ENCODE peak calls at places on chromosomes 12 and 14, in ten cellular contexts. V, I, Z, U, F, A, T, M, X and Y are unnamed samples.
A peak's percentile ranks its signal among the peaks of the same experiment; 100 is the strongest.

GRCh38 chr12:115504241-115504941 is 773.1 kb downstream of the MED13L start:
- DNase-seq in V (no peak), I (no peak), Z (no peak), U (no peak), F (no peak), A (no peak), T (no peak), M (peak; percentile 51), X (no peak), Y (no peak)

GRCh38 chr12:121330195-121330594 is 22.0 kb downstream of the ANAPC5 start:
- DNase-seq in V (no peak), I (no peak), Z (no peak), U (no peak), F (no peak), A (no peak), T (no peak), M (no peak), X (no peak), Y (no peak)

GRCh38 chr14:24309538-24310386 is at the start of gene LTB4R2:
- DNase-seq in V (no peak), I (no peak), Z (no peak), U (no peak), F (no peak), A (no peak), T (no peak), M (no peak), X (no peak), Y (no peak)

GRCh38 chr12:64752833-64753238 is 6.4 kb downstream of the GNS start:
- DNase-seq in V (no peak), I (no peak), Z (no peak), U (no peak), F (no peak), A (no peak), T (no peak), M (no peak), X (no peak), Y (no peak)

GRCh38 chr12:105555556-105555973 is 225.1 kb downstream of the C12orf75 start:
- DNase-seq in V (peak; percentile 23), I (no peak), Z (no peak), U (no peak), F (no peak), A (no peak), T (no peak), M (no peak), X (no peak), Y (no peak)

GRCh38 chr14:61171687-61172086 is 109.5 kb downstream of the TMEM30B start:
- DNase-seq in V (no peak), I (no peak), Z (no peak), U (no peak), F (no peak), A (no peak), T (no peak), M (no peak), X (no peak), Y (no peak)

GRCh38 chr14:69094481-69094880 is 58.4 kb downstream of the DCAF5 start:
- DNase-seq in V (no peak), I (peak; percentile 19), Z (no peak), U (no peak), F (no peak), A (no peak), T (no peak), M (no peak), X (no peak), Y (no peak)

GRCh38 chr14:99718031-99718810 is 34.1 kb downstream of the CYP46A1 start:
- DNase-seq in V (peak; percentile 1), I (no peak), Z (no peak), U (no peak), F (no peak), A (no peak), T (no peak), M (no peak), X (no peak), Y (no peak)

GRCh38 chr14:28661171-28661772 is 105.3 kb upstream of the FOXG1 start:
- DNase-seq in V (no peak), I (peak; percentile 28), Z (no peak), U (no peak), F (no peak), A (no peak), T (no peak), M (no peak), X (no peak), Y (peak; percentile 97)

GRCh38 chr12:53602176-53602942 is 23.8 kb downstream of the ATF7 start:
- DNase-seq in V (no peak), I (no peak), Z (no peak), U (no peak), F (no peak), A (no peak), T (no peak), M (no peak), X (no peak), Y (no peak)

GRCh38 chr14:60723218-60724079 is 702 bp downstream of the SIX4 start:
- DNase-seq in V (peak; percentile 65), I (peak; percentile 62), Z (no peak), U (no peak), F (peak; percentile 45), A (no peak), T (peak; percentile 14), M (peak; percentile 73), X (peak; percentile 30), Y (peak; percentile 68)

GRCh38 chr12:120230326-120230973 is 29.5 kb upstream of the RPLP0 start:
- DNase-seq in V (peak; percentile 94), I (peak; percentile 98), Z (peak; percentile 73), U (peak; percentile 95), F (peak; percentile 79), A (peak; percentile 38), T (no peak), M (peak; percentile 90), X (no peak), Y (peak; percentile 94)

GRCh38 chr12:43104524-43104923 is 447.5 kb downstream of the ADAMTS20 start:
- DNase-seq in V (no peak), I (peak; percentile 64), Z (peak; percentile 52), U (peak; percentile 40), F (no peak), A (no peak), T (no peak), M (no peak), X (no peak), Y (peak; percentile 90)

GRCh38 chr12:118813778-118814359 is 167.5 kb upstream of the SRRM4 start:
- DNase-seq in V (no peak), I (no peak), Z (no peak), U (no peak), F (no peak), A (no peak), T (no peak), M (no peak), X (no peak), Y (no peak)

DNA sequence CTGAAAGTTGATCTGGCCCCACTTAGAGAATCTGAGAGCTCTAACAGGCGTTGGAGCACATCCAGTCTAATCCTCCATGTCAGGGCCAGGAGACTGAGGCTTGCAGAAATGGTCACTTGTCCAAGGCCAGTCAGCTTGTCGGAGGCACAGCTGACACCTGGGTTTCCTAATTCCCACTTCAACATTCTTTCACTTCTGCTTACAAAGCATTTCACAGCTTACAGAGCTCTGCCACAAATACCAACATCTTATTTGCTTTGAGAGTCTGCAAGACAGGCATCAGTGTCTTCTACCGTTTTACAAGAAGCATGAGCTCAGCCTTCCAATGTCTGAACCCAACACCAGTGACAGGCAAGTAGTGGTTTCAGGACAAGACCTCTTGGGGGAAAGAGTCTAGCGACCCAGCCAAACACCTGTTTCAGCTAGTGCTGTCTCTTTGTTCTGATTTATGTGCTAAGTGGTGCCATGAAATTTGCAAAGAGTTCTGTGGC is 31.8 kb downstream of the ISCA2 start:
- DNase-seq in V (no peak), I (no peak), Z (no peak), U (no peak), F (no peak), A (no peak), T (no peak), M (no peak), X (no peak), Y (no peak)
- H3K4me3 ChIP-seq in V (no peak overlapping the region), I (no peak overlapping the region), Z (no peak overlapping the region), U (no peak overlapping the region), F (no peak overlapping the region), A (no peak overlapping the region), T (no peak overlapping the region), M (no peak overlapping the region), X (no peak overlapping the region), Y (no peak overlapping the region)

GRCh38 chr14:92922155-92922735 is 705 bp upstream of the CHGA start:
- DNase-seq in V (no peak), I (no peak), Z (no peak), U (no peak), F (no peak), A (no peak), T (no peak), M (no peak), X (no peak), Y (no peak)
- H3K4me3 ChIP-seq in V (no peak overlapping the region), I (no peak overlapping the region), Z (no peak overlapping the region), U (no peak overlapping the region), F (no peak overlapping the region), A (no peak overlapping the region), T (no peak overlapping the region), M (no peak overlapping the region), X (no peak overlapping the region), Y (no peak overlapping the region)

DNA sequence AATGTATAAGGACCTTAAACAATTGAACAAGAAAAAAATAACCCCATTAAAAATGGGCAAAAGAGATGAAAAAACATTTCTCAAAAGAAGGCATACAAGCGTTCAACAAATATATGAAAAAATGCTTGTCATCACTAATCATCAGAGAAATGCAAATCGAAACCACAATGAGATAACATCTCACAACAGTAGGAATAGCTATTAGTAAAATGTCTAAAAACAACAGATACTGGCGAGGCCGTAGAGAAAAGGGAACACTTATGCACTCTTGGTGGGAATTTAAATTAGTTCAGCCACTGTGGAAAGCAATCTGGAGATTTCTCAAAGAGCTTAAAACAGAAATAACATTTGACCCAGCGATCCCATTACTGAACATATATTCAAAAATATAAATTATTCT is 769.8 kb upstream of the MGAT4C start:
- DNase-seq in V (no peak), I (no peak), Z (no peak), U (no peak), F (no peak), A (no peak), T (no peak), M (no peak), X (no peak), Y (no peak)
- H3K4me3 ChIP-seq in V (no peak overlapping the region), I (no peak overlapping the region), Z (no peak overlapping the region), U (no peak overlapping the region), F (no peak overlapping the region), A (no peak overlapping the region), T (no peak overlapping the region), M (no peak overlapping the region), X (no peak overlapping the region), Y (no peak overlapping the region)

GRCh38 chr12:116552750-116553383 is 6.3 kb upstream of the MAP1LC3B2 start:
- DNase-seq in V (no peak), I (no peak), Z (no peak), U (no peak), F (no peak), A (no peak), T (no peak), M (no peak), X (no peak), Y (no peak)
- H3K4me3 ChIP-seq in V (no peak overlapping the region), I (no peak overlapping the region), Z (no peak overlapping the region), U (no peak overlapping the region), F (no peak overlapping the region), A (no peak overlapping the region), T (no peak overlapping the region), M (no peak overlapping the region), X (no peak overlapping the region), Y (no peak overlapping the region)

DNA sequence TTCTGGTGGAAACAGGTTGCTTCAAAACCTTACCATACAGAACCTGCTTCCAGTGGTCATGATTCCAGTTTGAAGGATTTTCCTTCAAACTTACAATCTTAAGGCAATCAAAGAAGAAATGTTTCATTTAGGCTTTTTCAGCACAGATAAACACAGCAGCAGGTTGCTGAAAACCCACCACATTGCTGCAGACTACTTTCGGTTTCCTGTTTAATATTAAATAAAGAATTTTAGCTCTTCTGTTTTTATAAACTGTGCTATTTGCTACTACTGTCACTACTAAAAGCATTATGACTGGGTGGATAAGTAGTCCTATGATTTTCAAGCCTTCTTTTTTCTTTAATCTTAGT is 13.2 kb upstream of the FOXN3 start:
- DNase-seq in V (no peak), I (peak; percentile 30), Z (no peak), U (no peak), F (no peak), A (no peak), T (no peak), M (no peak), X (no peak), Y (no peak)
- H3K4me3 ChIP-seq in V (no peak overlapping the region), I (peak overlapping the region; percentile 20), Z (no peak overlapping the region), U (no peak overlapping the region), F (peak overlapping the region; percentile 37), A (peak overlapping the region; percentile 61), T (peak overlapping the region; percentile 43), M (peak overlapping the region; percentile 49), X (peak overlapping the region; percentile 1), Y (no peak overlapping the region)